ENCODE peak calls at places on chromosome 17, in seven cellular contexts. R is progenitor cell of endocrine pancreas, Q is astrocyte of the spinal cord, B is fibroblast of the aortic adventitia, J is thoracic aorta, I is breast epithelium, L is GM12864. N is an unnamed sample.
A peak's percentile ranks its signal among the peaks of the same experiment; 100 is the strongest.

GRCh38 chr17:7017827-7018200 is 5.0 kb upstream of the BCL6B start:
- DNase-seq in R (no peak), Q (no peak), B (no peak), J (no peak), I (no peak), L (no peak), N (no peak)

GRCh38 chr17:78883090-78883532 is 19.9 kb downstream of the CEP295NL start:
- DNase-seq in R (no peak), Q (peak; percentile 71), B (peak; percentile 84), J (peak; percentile 81), I (peak; percentile 55), L (no peak), N (no peak)

GRCh38 chr17:45235071-45236001 is 13.7 kb downstream of the FMNL1 start:
- DNase-seq in R (peak; percentile 56), Q (peak; percentile 70), B (peak; percentile 83), J (peak; percentile 30), I (peak; percentile 77), L (no peak), N (peak; percentile 74)

GRCh38 chr17:79338142-79338541 is 263.5 kb downstream of the ENGASE start:
- DNase-seq in R (no peak), Q (no peak), B (no peak), J (no peak), I (no peak), L (no peak), N (no peak)

GRCh38 chr17:61200349-61200735 is 199.3 kb upstream of the TBX2 start:
- DNase-seq in R (no peak), Q (no peak), B (no peak), J (no peak), I (no peak), L (no peak), N (no peak)

GRCh38 chr17:8120520-8121443 is 2.5 kb upstream of the ALOXE3 start:
- DNase-seq in R (peak; percentile 50), Q (peak; percentile 81), B (peak; percentile 76), J (no peak), I (no peak), L (peak; percentile 52), N (no peak)

GRCh38 chr17:74325743-74326379 is at the start of gene KIF19:
- DNase-seq in R (peak; percentile 26), Q (no peak), B (no peak), J (no peak), I (no peak), L (no peak), N (no peak)

GRCh38 chr17:57541472-57542394 is 203.4 kb downstream of the CCDC182 start:
- DNase-seq in R (no peak), Q (peak; percentile 58), B (peak; percentile 61), J (peak; percentile 60), I (no peak), L (no peak), N (no peak)

GRCh38 chr17:897970-898619 is 81.5 kb downstream of the NXN start:
- DNase-seq in R (no peak), Q (no peak), B (no peak), J (no peak), I (no peak), L (no peak), N (no peak)

GRCh38 chr17:45131616-45132301 is 556 bp downstream of the PLCD3 start:
- DNase-seq in R (peak; percentile 71), Q (no peak), B (no peak), J (no peak), I (no peak), L (no peak), N (peak; percentile 67)

GRCh38 chr17:47733414-47734288 is 615 bp downstream of the TBX21 start:
- DNase-seq in R (no peak), Q (no peak), B (no peak), J (no peak), I (peak; percentile 22), L (no peak), N (no peak)

GRCh38 chr17:49707246-49707607 is 537 bp downstream of the SLC35B1 start:
- DNase-seq in R (no peak), Q (no peak), B (peak; percentile 20), J (no peak), I (no peak), L (no peak), N (no peak)

GRCh38 chr17:1606352-1606985 is 22.2 kb downstream of the SLC43A2 start:
- DNase-seq in R (no peak), Q (no peak), B (no peak), J (no peak), I (no peak), L (no peak), N (no peak)

GRCh38 chr17:14460502-14460901 is 159.6 kb downstream of the HS3ST3B1 start:
- DNase-seq in R (no peak), Q (no peak), B (no peak), J (no peak), I (no peak), L (no peak), N (no peak)

GRCh38 chr17:6986676-6987075 is 9.2 kb upstream of the ALOX12 start:
- DNase-seq in R (no peak), Q (no peak), B (peak; percentile 9), J (no peak), I (no peak), L (no peak), N (no peak)

GRCh38 chr17:61770752-61771533 is 92.4 kb downstream of the BRIP1 start:
- DNase-seq in R (no peak), Q (peak; percentile 12), B (peak; percentile 28), J (no peak), I (no peak), L (no peak), N (no peak)

GRCh38 chr17:81000631-81001357 is 9.2 kb downstream of the CHMP6 start:
- DNase-seq in R (no peak), Q (no peak), B (no peak), J (no peak), I (no peak), L (no peak), N (no peak)

GRCh38 chr17:33871720-33872535 is 383.2 kb upstream of the CCL2 start:
- DNase-seq in R (no peak), Q (peak; percentile 4), B (no peak), J (no peak), I (no peak), L (no peak), N (no peak)

GRCh38 chr17:39183045-39183444 is 14.4 kb downstream of the CACNB1 start:
- DNase-seq in R (no peak), Q (no peak), B (no peak), J (no peak), I (no peak), L (no peak), N (no peak)

GRCh38 chr17:14464741-14465140 is 163.9 kb downstream of the HS3ST3B1 start:
- DNase-seq in R (no peak), Q (peak; percentile 21), B (peak; percentile 30), J (no peak), I (no peak), L (no peak), N (no peak)

GRCh38 chr17:38590988-38591758 is 14.6 kb downstream of the SRCIN1 start:
- DNase-seq in R (no peak), Q (no peak), B (no peak), J (no peak), I (no peak), L (no peak), N (no peak)

GRCh38 chr17:47663997-47664941 is 14.6 kb downstream of the KPNB1 start:
- DNase-seq in R (peak; percentile 29), Q (peak; percentile 59), B (peak; percentile 71), J (no peak), I (no peak), L (no peak), N (peak; percentile 49)

GRCh38 chr17:58314706-58315015 is 13.9 kb downstream of the TSPOAP1 start:
- DNase-seq in R (no peak), Q (no peak), B (no peak), J (no peak), I (no peak), L (no peak), N (no peak)

GRCh38 chr17:16380640-16381495 is at the start of gene UBB:
- DNase-seq in R (peak; percentile 87), Q (peak; percentile 99), B (peak; percentile 98), J (peak; percentile 89), I (peak; percentile 97), L (peak; percentile 97), N (peak; percentile 93)
- TF ChIP-seq CTCF in R (peak; percentile 18), Q (peak; percentile 16), B (no peak), J (no peak), I (peak; percentile 17), L (peak; percentile 33), N (no peak)

DNA sequence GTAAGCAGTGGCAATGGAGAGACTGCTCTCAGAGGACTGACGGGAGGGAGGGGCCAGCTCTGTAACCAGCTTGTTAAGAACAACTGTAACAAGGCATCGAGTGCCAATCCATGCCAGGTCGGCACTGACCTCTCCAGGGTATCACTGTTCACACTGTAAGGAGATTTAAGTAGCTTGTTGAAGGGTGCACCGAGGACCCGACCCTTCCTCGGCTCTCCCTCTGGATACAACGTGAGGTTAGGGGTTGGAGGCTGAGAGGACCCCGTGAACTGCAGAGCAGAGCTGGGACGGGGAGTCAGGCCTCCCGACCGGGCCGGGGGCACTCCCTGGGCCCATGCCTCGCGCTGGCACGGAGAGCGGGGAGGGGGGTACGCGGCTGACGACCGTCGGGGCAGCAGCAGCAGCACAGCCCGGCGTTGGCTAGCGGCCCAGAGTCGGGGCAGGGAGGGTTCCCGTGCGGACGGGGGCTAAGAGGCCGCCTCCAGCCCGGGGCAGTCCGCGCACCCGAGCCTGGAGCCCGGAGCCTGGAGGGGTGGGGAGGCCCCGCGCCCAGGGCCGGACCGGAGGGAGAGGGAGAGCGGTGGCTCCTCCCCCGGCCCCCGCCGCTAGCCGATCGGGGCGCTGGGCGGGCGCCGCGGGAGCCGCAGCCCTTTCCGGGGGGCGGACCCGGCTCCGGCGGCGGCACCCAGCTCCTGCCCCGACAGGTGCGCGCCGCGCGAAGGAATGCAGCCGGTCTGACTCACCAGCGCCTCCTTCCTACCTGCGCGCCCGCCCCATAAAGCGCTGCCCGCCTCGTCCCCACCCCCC is at the start of gene ITGB4:
- DNase-seq in R (peak; percentile 76), Q (no peak), B (no peak), J (no peak), I (peak; percentile 79), L (no peak), N (peak; percentile 76)
- TF ChIP-seq CTCF in R (peak; percentile 35), Q (no peak), B (no peak), J (no peak), I (no peak), L (no peak), N (no peak)

GRCh38 chr17:3799181-3799627 is 1.8 kb downstream of the ITGAE start:
- DNase-seq in R (no peak), Q (no peak), B (no peak), J (no peak), I (no peak), L (no peak), N (no peak)
- TF ChIP-seq CTCF in R (no peak), Q (no peak), B (no peak), J (no peak), I (no peak), L (no peak), N (no peak)

GRCh38 chr17:21094298-21094704 is 32.5 kb upstream of the DHRS7B start:
- DNase-seq in R (no peak), Q (no peak), B (no peak), J (no peak), I (no peak), L (no peak), N (no peak)

GRCh38 chr17:21089145-21089544 is 37.6 kb upstream of the DHRS7B start:
- DNase-seq in R (no peak), Q (no peak), B (no peak), J (no peak), I (no peak), L (no peak), N (no peak)

GRCh38 chr17:21089933-21090888 is 36.6 kb upstream of the DHRS7B start:
- DNase-seq in R (no peak), Q (no peak), B (no peak), J (no peak), I (no peak), L (no peak), N (no peak)

GRCh38 chr17:21095735-21096134 is 31.0 kb upstream of the DHRS7B start:
- DNase-seq in R (no peak), Q (no peak), B (no peak), J (no peak), I (no peak), L (no peak), N (no peak)

GRCh38 chr17:21090889-21091618 is 35.7 kb upstream of the DHRS7B start:
- DNase-seq in R (no peak), Q (no peak), B (peak; percentile 35), J (no peak), I (no peak), L (no peak), N (no peak)
- TF ChIP-seq CTCF in R (no peak), Q (no peak), B (no peak), J (no peak), I (no peak), L (no peak), N (no peak)